ENCODE peak calls at places on chromosomes 2 and 18, in eight cellular contexts. One of them, this sample, is unnamed. For H3K4me1 and H4K20me1, the result is how much of the 10 kb centered on the place peaks cover.

GRCh38 chr2:240959214-240959940 is 39.0 kb upstream of the SNED1 start:
- DNase-seq in fibroblast of lung: no peak
- DNase-seq in SK-N-SH: peak
- DNase-seq in endothelial cell of umbilical vein: no peak
- DNase-seq in neural progenitor cell: no peak
- DNase-seq in H9: peak
- DNase-seq in mammary epithelial cell: no peak
- DNase-seq in HCT116: no peak
- DNase-seq in this sample: no peak

GRCh38 chr18:21735452-21736015 is 5.1 kb upstream of the MIB1 start:
- DNase-seq in fibroblast of lung: peak
- DNase-seq in SK-N-SH: no peak
- DNase-seq in endothelial cell of umbilical vein: peak
- DNase-seq in neural progenitor cell: peak
- DNase-seq in H9: peak
- DNase-seq in mammary epithelial cell: no peak
- DNase-seq in HCT116: no peak
- DNase-seq in this sample: no peak

GRCh38 chr2:1517786-1518500 is 104.7 kb downstream of the TPO start:
- DNase-seq in fibroblast of lung: no peak
- DNase-seq in SK-N-SH: no peak
- DNase-seq in endothelial cell of umbilical vein: no peak
- DNase-seq in neural progenitor cell: no peak
- DNase-seq in H9: no peak
- DNase-seq in mammary epithelial cell: no peak
- DNase-seq in HCT116: no peak
- DNase-seq in this sample: no peak

GRCh38 chr18:48842259-48843061 is 108.3 kb downstream of the SMAD7 start:
- DNase-seq in fibroblast of lung: no peak
- DNase-seq in SK-N-SH: no peak
- DNase-seq in endothelial cell of umbilical vein: peak
- DNase-seq in neural progenitor cell: no peak
- DNase-seq in H9: no peak
- DNase-seq in mammary epithelial cell: no peak
- DNase-seq in HCT116: no peak
- DNase-seq in this sample: no peak

GRCh38 chr2:100733344-100734187 is 86.4 kb upstream of the NPAS2 start:
- DNase-seq in fibroblast of lung: peak
- DNase-seq in SK-N-SH: no peak
- DNase-seq in endothelial cell of umbilical vein: peak
- DNase-seq in neural progenitor cell: peak
- DNase-seq in H9: peak
- DNase-seq in mammary epithelial cell: peak
- DNase-seq in HCT116: no peak
- DNase-seq in this sample: no peak

GRCh38 chr2:38486213-38487026 is 109.3 kb upstream of the ATL2 start:
- DNase-seq in fibroblast of lung: no peak
- DNase-seq in SK-N-SH: no peak
- DNase-seq in endothelial cell of umbilical vein: no peak
- DNase-seq in neural progenitor cell: no peak
- DNase-seq in H9: no peak
- DNase-seq in mammary epithelial cell: no peak
- DNase-seq in HCT116: no peak
- DNase-seq in this sample: no peak

GRCh38 chr2:43117521-43118143 is 108.8 kb downstream of the ZFP36L2 start:
- DNase-seq in fibroblast of lung: no peak
- DNase-seq in SK-N-SH: no peak
- DNase-seq in endothelial cell of umbilical vein: no peak
- DNase-seq in neural progenitor cell: no peak
- DNase-seq in H9: no peak
- DNase-seq in mammary epithelial cell: no peak
- DNase-seq in HCT116: no peak
- DNase-seq in this sample: no peak

GRCh38 chr18:72768681-72769229 is 99.0 kb downstream of the NETO1 start:
- DNase-seq in fibroblast of lung: no peak
- DNase-seq in SK-N-SH: no peak
- DNase-seq in endothelial cell of umbilical vein: no peak
- DNase-seq in neural progenitor cell: peak
- DNase-seq in H9: no peak
- DNase-seq in mammary epithelial cell: no peak
- DNase-seq in HCT116: no peak
- DNase-seq in this sample: no peak

GRCh38 chr2:176553685-176554106 is 284.5 kb downstream of the MTX2 start:
- DNase-seq in fibroblast of lung: peak
- DNase-seq in SK-N-SH: peak
- DNase-seq in endothelial cell of umbilical vein: peak
- DNase-seq in neural progenitor cell: peak
- DNase-seq in H9: peak
- DNase-seq in mammary epithelial cell: peak
- DNase-seq in HCT116: peak
- DNase-seq in this sample: peak

GRCh38 chr2:223597071-223597470 is 5.1 kb downstream of the SCG2 start:
- DNase-seq in fibroblast of lung: no peak
- DNase-seq in SK-N-SH: no peak
- DNase-seq in endothelial cell of umbilical vein: no peak
- DNase-seq in neural progenitor cell: no peak
- DNase-seq in H9: no peak
- DNase-seq in mammary epithelial cell: no peak
- DNase-seq in HCT116: no peak
- DNase-seq in this sample: no peak

GRCh38 chr2:21386666-21387065 is 262.9 kb downstream of the TDRD15 start:
- DNase-seq in fibroblast of lung: no peak
- DNase-seq in SK-N-SH: no peak
- DNase-seq in endothelial cell of umbilical vein: no peak
- DNase-seq in neural progenitor cell: no peak
- DNase-seq in H9: no peak
- DNase-seq in mammary epithelial cell: no peak
- DNase-seq in HCT116: no peak
- DNase-seq in this sample: no peak

GRCh38 chr2:159445307-159445706 is 158.8 kb upstream of the WDSUB1 start:
- DNase-seq in fibroblast of lung: no peak
- DNase-seq in SK-N-SH: no peak
- DNase-seq in endothelial cell of umbilical vein: no peak
- DNase-seq in neural progenitor cell: no peak
- DNase-seq in H9: no peak
- DNase-seq in mammary epithelial cell: no peak
- DNase-seq in HCT116: no peak
- DNase-seq in this sample: no peak

GRCh38 chr2:70041666-70042065 is 45.6 kb upstream of the PCBP1 start:
- DNase-seq in fibroblast of lung: no peak
- DNase-seq in SK-N-SH: no peak
- DNase-seq in endothelial cell of umbilical vein: no peak
- DNase-seq in neural progenitor cell: no peak
- DNase-seq in H9: no peak
- DNase-seq in mammary epithelial cell: no peak
- DNase-seq in HCT116: no peak
- DNase-seq in this sample: no peak

GRCh38 chr2:68951899-68952298 is 794 bp downstream of the GKN2 start:
- DNase-seq in fibroblast of lung: no peak
- DNase-seq in SK-N-SH: no peak
- DNase-seq in endothelial cell of umbilical vein: no peak
- DNase-seq in neural progenitor cell: no peak
- DNase-seq in H9: no peak
- DNase-seq in mammary epithelial cell: no peak
- DNase-seq in HCT116: no peak
- DNase-seq in this sample: no peak

DNA sequence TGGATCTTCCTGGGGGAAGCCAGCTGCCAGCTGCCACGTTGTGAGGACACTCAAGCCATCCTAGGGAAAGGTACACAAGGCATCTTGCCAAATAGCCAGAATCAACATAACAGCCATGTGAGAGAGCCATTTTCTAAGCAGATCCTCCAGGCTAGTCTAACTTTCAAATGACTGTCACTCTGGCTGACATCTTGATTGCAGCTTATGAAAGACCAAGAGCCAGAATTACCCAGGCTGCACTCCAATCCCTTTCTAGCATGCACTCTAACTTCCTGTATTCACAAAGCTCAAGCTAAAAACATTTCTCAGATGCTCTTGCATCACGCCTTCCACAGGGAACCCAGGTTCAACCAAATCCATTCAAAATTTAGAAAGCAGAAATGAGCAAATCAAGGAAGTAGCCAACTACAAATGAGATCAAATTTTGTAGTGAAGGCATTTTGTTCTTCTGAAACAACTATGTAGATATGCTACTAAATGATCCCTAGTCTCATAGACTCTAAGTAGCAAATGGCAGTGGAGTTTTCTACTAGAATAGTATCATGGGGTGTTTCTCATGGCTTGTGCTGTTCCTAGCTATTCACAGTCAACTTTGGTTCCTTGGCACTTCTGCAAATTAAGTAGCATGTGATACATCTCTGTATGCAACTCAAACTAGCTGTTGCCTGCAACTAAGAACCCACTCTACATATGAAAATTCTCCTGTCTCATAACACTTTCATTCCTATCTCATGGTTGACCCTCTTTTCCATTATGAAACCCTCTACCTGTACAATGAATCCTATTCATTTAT is 281.9 kb downstream of the ZEB2 start:
- DNase-seq in fibroblast of lung: no peak
- DNase-seq in SK-N-SH: no peak
- DNase-seq in endothelial cell of umbilical vein: no peak
- DNase-seq in neural progenitor cell: no peak
- DNase-seq in H9: no peak
- DNase-seq in mammary epithelial cell: no peak
- DNase-seq in HCT116: no peak
- DNase-seq in this sample: peak
- H3K4me1 ChIP-seq in fibroblast of lung: under half
- H3K4me1 ChIP-seq in SK-N-SH: under half
- H3K4me1 ChIP-seq in endothelial cell of umbilical vein: under half
- H3K4me1 ChIP-seq in neural progenitor cell: under half
- H3K4me1 ChIP-seq in H9: under half
- H3K4me1 ChIP-seq in mammary epithelial cell: under half
- H3K4me1 ChIP-seq in HCT116: under half
- H3K4me1 ChIP-seq in this sample: half or more

DNA sequence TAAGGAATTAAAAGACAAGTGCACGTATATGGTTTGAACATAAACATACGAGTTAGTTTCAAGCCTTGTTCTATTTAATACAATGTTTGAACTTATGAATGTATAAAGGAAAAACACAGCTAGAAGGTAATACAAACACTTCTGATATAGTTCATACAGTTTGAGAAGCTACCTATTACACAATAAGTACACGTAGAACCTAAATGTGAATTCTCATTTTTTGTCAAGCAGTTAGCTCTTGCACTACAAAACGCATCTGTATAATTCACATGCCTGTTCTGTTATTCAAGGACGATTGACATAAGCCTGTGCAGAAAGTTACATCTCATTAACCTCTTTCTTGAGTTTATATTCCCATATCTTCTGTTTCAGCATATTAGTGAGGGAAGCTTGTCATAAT is 2.7 kb downstream of the LRP1B start:
- DNase-seq in fibroblast of lung: no peak
- DNase-seq in SK-N-SH: no peak
- DNase-seq in endothelial cell of umbilical vein: no peak
- DNase-seq in neural progenitor cell: no peak
- DNase-seq in H9: no peak
- DNase-seq in mammary epithelial cell: no peak
- DNase-seq in HCT116: no peak
- DNase-seq in this sample: no peak
- H3K9ac ChIP-seq in fibroblast of lung: no peak
- H3K9ac ChIP-seq in SK-N-SH: no peak
- H3K9ac ChIP-seq in endothelial cell of umbilical vein: no peak
- H3K9ac ChIP-seq in neural progenitor cell: no peak
- H3K9ac ChIP-seq in H9: no peak
- H3K9ac ChIP-seq in mammary epithelial cell: no peak
- H3K9ac ChIP-seq in HCT116: no peak
- H3K9ac ChIP-seq in this sample: no peak

DNA sequence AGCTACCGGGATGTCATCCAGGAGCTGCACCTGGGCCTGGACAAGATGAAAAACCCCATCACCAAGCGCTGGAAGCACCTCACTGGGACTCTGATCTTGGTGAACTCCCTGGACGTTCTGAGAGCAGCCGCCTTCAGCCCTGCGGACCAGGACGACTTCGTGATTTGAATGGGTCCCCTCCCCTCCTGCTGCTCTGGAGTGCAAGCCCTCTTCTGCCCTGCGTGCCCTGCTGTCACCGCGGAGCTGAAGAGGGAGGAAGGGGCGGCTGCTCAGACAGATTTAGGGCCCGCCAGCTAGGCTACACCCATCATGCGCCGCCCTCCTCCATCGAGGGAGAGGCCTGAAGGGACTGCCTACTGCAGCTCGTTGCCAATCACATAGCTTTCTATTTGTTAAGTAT is 101.8 kb downstream of the SH3BP4 start:
- DNase-seq in fibroblast of lung: no peak
- DNase-seq in SK-N-SH: no peak
- DNase-seq in endothelial cell of umbilical vein: no peak
- DNase-seq in neural progenitor cell: no peak
- DNase-seq in H9: no peak
- DNase-seq in mammary epithelial cell: no peak
- DNase-seq in HCT116: no peak
- DNase-seq in this sample: no peak
- H4K20me1 ChIP-seq in fibroblast of lung: under half
- H4K20me1 ChIP-seq in SK-N-SH: under half
- H4K20me1 ChIP-seq in endothelial cell of umbilical vein: under half
- H4K20me1 ChIP-seq in neural progenitor cell: under half
- H4K20me1 ChIP-seq in H9: under half
- H4K20me1 ChIP-seq in mammary epithelial cell: under half
- H4K20me1 ChIP-seq in HCT116: under half
- H4K20me1 ChIP-seq in this sample: under half

GRCh38 chr2:219127236-219127635 is 33.4 kb downstream of the NHEJ1 start:
- DNase-seq in fibroblast of lung: no peak
- DNase-seq in SK-N-SH: no peak
- DNase-seq in endothelial cell of umbilical vein: no peak
- DNase-seq in neural progenitor cell: no peak
- DNase-seq in H9: no peak
- DNase-seq in mammary epithelial cell: no peak
- DNase-seq in HCT116: no peak
- DNase-seq in this sample: no peak
- H3K4me1 ChIP-seq in fibroblast of lung: under half
- H3K4me1 ChIP-seq in SK-N-SH: under half
- H3K4me1 ChIP-seq in endothelial cell of umbilical vein: under half
- H3K4me1 ChIP-seq in neural progenitor cell: under half
- H3K4me1 ChIP-seq in H9: under half
- H3K4me1 ChIP-seq in mammary epithelial cell: under half
- H3K4me1 ChIP-seq in HCT116: under half
- H3K4me1 ChIP-seq in this sample: under half

DNA sequence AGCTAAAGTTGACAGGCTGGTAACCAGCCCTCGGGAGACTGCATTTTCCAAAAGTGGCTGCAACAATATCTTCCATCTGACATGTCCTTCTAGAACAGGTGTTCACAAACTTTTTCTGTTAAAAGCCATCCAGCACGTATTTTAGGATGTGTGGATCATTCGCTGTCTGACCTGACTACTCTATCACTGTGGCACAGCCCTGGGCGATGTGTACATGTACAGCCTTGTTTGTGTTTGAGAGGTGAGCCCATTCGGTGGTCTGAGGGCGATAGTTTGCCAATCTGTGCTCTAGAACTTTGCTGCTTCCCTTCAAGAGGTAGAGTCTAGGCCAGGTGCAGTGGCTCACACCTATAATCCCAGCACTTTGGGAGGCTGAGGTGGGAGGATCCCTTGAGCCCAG is 166.2 kb downstream of the TGIF1 start:
- DNase-seq in fibroblast of lung: no peak
- DNase-seq in SK-N-SH: no peak
- DNase-seq in endothelial cell of umbilical vein: no peak
- DNase-seq in neural progenitor cell: no peak
- DNase-seq in H9: no peak
- DNase-seq in mammary epithelial cell: no peak
- DNase-seq in HCT116: no peak
- DNase-seq in this sample: no peak
- H3K9ac ChIP-seq in fibroblast of lung: no peak
- H3K9ac ChIP-seq in SK-N-SH: no peak
- H3K9ac ChIP-seq in endothelial cell of umbilical vein: no peak
- H3K9ac ChIP-seq in neural progenitor cell: no peak
- H3K9ac ChIP-seq in H9: no peak
- H3K9ac ChIP-seq in mammary epithelial cell: no peak
- H3K9ac ChIP-seq in HCT116: peak
- H3K9ac ChIP-seq in this sample: no peak

GRCh38 chr2:32372519-32373182 is 15.8 kb downstream of the BIRC6 start:
- DNase-seq in fibroblast of lung: no peak
- DNase-seq in SK-N-SH: no peak
- DNase-seq in endothelial cell of umbilical vein: no peak
- DNase-seq in neural progenitor cell: no peak
- DNase-seq in H9: no peak
- DNase-seq in mammary epithelial cell: no peak
- DNase-seq in HCT116: no peak
- DNase-seq in this sample: no peak
- H4K20me1 ChIP-seq in fibroblast of lung: under half
- H4K20me1 ChIP-seq in SK-N-SH: half or more
- H4K20me1 ChIP-seq in endothelial cell of umbilical vein: under half
- H4K20me1 ChIP-seq in neural progenitor cell: under half
- H4K20me1 ChIP-seq in H9: under half
- H4K20me1 ChIP-seq in mammary epithelial cell: under half
- H4K20me1 ChIP-seq in HCT116: under half
- H4K20me1 ChIP-seq in this sample: half or more

This sample was measured in Karpas-422.